ENCODE peak calls at places on chromosome 19, in four cellular contexts. Q is cardiac fibroblast, B is AG09309, R is ascending aorta. D is an unnamed sample.
A peak's percentile ranks its signal among the peaks of the same experiment; 100 is the strongest.

GRCh38 chr19:49461656-49462055 is 8.6 kb downstream of the ALDH16A1 start:
- DNase-seq in B (no peak), R (no peak), Q (no peak), D (no peak)

GRCh38 chr19:19538077-19538764 is at the start of gene CILP2:
- DNase-seq in B (no peak), R (no peak), Q (no peak), D (no peak)

GRCh38 chr19:11418518-11419506 is at the start of gene RGL3:
- DNase-seq in Q (no peak), B (no peak), R (peak; percentile 75), D (no peak)

GRCh38 chr19:1935484-1936208 is 5.3 kb upstream of the CSNK1G2 start:
- DNase-seq in B (no peak), R (no peak), Q (peak; percentile 70), D (no peak)

GRCh38 chr19:3507371-3508120 is 1.4 kb downstream of the FZR1 start:
- DNase-seq in R (no peak), Q (peak; percentile 10), B (no peak), D (no peak)

GRCh38 chr19:45919678-45920077 is 5.1 kb upstream of the NANOS2 start:
- DNase-seq in R (no peak), Q (no peak), B (no peak), D (no peak)

GRCh38 chr19:52635786-52636570 is 2.2 kb downstream of the ZNF83 start:
- DNase-seq in B (peak; percentile 46), R (no peak), Q (no peak), D (no peak)

GRCh38 chr19:28416245-28416644 is 796.7 kb downstream of the UQCRFS1 start:
- DNase-seq in B (no peak), Q (no peak), R (no peak), D (no peak)

D was measured in posterior vena cava.